ENCODE peak calls at places on chromosomes 13 and 19, in ten cellular contexts. M is colonic mucosa; J is GM12865; F is mesothelial cell of epicardium; C is CD4-positive, alpha-beta T cell; V is A549; O is AG09319; Z is heart left ventricle; W is omental fat pad; P is neural crest cell. S is an unnamed sample.

GRCh38 chr13:99871249-99871898 is 100.2 kb downstream of the ZIC5 start:
- DNase-seq in V (no peak), Z (no peak), F (no peak), C (no peak), P (no peak), J (no peak), M (no peak), O (no peak), W (no peak), S (no peak)

GRCh38 chr13:83881031-83881727 is 1.1 kb downstream of the SLITRK1 start:
- DNase-seq in V (no peak), W (no peak), O (no peak), M (no peak), P (no peak), Z (no peak), J (no peak), F (no peak), C (no peak), S (no peak)

GRCh38 chr19:15396436-15396835 is 16.8 kb upstream of the AKAP8 start:
- DNase-seq in Z (no peak), C (no peak), V (no peak), W (no peak), F (no peak), O (no peak), J (no peak), P (no peak), M (no peak), S (no peak)

GRCh38 chr19:48419158-48419920 is 25.9 kb downstream of the GRIN2D start:
- DNase-seq in V (no peak), F (no peak), P (peak; percentile 50), J (peak; percentile 84), Z (peak; percentile 51), C (peak; percentile 52), W (no peak), O (no peak), M (peak; percentile 61), S (no peak)

GRCh38 chr19:29831041-29831548 is 19.3 kb downstream of the CCNE1 start:
- DNase-seq in V (no peak), J (peak; percentile 71), P (no peak), M (no peak), O (no peak), F (no peak), C (peak; percentile 59), Z (no peak), W (no peak), S (no peak)

GRCh38 chr13:37303610-37304009 is 198.1 kb upstream of the CSNK1A1L start:
- DNase-seq in J (no peak), P (no peak), F (no peak), W (no peak), Z (no peak), V (no peak), M (no peak), C (no peak), O (no peak), S (no peak)

GRCh38 chr13:110014719-110015118 is 228.3 kb upstream of the IRS2 start:
- DNase-seq in P (no peak), W (no peak), V (no peak), Z (no peak), C (no peak), M (no peak), O (no peak), F (no peak), J (peak; percentile 30), S (no peak)

GRCh38 chr19:10936661-10937084 is 8.1 kb downstream of the TIMM29 start:
- DNase-seq in C (no peak), J (peak; percentile 79), P (peak; percentile 59), O (peak; percentile 56), W (no peak), V (peak; percentile 56), F (peak; percentile 54), M (peak; percentile 61), Z (no peak), S (peak; percentile 27)

GRCh38 chr13:78524936-78525335 is 78.4 kb downstream of the POU4F1 start:
- DNase-seq in P (no peak), F (no peak), C (no peak), J (no peak), V (no peak), O (no peak), M (no peak), Z (no peak), W (no peak), S (no peak)

DNA sequence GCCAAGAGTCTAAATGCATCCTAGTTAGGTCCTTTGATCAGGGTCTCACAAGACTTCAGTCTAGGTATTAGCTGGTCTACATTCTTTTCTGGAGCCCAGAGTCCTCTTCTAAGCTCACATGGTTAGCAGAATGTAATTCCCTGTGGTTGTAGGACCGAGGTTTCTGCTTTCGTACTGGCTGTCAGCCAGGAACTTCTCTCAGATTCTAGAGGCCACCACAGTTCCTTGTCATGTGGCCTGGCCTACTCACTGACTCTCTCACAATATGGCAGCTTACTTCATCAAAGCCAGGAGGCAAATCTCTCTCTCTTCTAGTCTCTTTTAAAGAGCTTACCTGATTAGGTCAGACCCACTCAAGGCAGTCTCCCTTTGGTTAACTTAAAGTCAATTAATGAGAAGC is 82.9 kb downstream of the POU4F1 start:
- DNase-seq in V (no peak), C (no peak), P (no peak), Z (no peak), W (no peak), O (no peak), M (no peak), J (peak; percentile 10), F (no peak), S (no peak)
- TF ChIP-seq CTCF in V (no peak), C (no peak), P (no peak), Z (no peak), W (no peak), O (no peak), M (no peak), J (no peak), F (no peak), S (no peak)

GRCh38 chr19:49916839-49917733 is 11.9 kb upstream of the ATF5 start:
- DNase-seq in O (no peak), C (no peak), F (no peak), J (no peak), W (no peak), P (no peak), V (no peak), Z (no peak), M (no peak), S (no peak)
- TF ChIP-seq CTCF in O (no peak), C (no peak), F (no peak), J (peak; percentile 26), W (no peak), P (peak; percentile 53), V (peak; percentile 23), Z (no peak), M (no peak), S (peak; percentile 40)

GRCh38 chr13:23372264-23372905 is 61.1 kb downstream of the SACS start:
- DNase-seq in O (no peak), P (no peak), J (peak; percentile 25), M (no peak), V (no peak), C (no peak), F (no peak), W (no peak), Z (no peak), S (no peak)

GRCh38 chr13:23377603-23378002 is 55.9 kb downstream of the SACS start:
- DNase-seq in Z (peak; percentile 25), O (no peak), C (no peak), V (no peak), M (no peak), J (no peak), W (no peak), F (no peak), P (no peak), S (no peak)

GRCh38 chr13:23380534-23380933 is 53.0 kb downstream of the SACS start:
- DNase-seq in M (no peak), F (no peak), C (no peak), W (no peak), V (no peak), J (no peak), P (no peak), Z (no peak), O (no peak), S (no peak)

GRCh38 chr13:23378009-23378632 is 55.4 kb downstream of the SACS start:
- DNase-seq in J (peak; percentile 79), M (peak; percentile 37), W (no peak), F (no peak), C (peak; percentile 16), P (no peak), V (peak; percentile 38), Z (no peak), O (peak; percentile 93), S (no peak)

DNA sequence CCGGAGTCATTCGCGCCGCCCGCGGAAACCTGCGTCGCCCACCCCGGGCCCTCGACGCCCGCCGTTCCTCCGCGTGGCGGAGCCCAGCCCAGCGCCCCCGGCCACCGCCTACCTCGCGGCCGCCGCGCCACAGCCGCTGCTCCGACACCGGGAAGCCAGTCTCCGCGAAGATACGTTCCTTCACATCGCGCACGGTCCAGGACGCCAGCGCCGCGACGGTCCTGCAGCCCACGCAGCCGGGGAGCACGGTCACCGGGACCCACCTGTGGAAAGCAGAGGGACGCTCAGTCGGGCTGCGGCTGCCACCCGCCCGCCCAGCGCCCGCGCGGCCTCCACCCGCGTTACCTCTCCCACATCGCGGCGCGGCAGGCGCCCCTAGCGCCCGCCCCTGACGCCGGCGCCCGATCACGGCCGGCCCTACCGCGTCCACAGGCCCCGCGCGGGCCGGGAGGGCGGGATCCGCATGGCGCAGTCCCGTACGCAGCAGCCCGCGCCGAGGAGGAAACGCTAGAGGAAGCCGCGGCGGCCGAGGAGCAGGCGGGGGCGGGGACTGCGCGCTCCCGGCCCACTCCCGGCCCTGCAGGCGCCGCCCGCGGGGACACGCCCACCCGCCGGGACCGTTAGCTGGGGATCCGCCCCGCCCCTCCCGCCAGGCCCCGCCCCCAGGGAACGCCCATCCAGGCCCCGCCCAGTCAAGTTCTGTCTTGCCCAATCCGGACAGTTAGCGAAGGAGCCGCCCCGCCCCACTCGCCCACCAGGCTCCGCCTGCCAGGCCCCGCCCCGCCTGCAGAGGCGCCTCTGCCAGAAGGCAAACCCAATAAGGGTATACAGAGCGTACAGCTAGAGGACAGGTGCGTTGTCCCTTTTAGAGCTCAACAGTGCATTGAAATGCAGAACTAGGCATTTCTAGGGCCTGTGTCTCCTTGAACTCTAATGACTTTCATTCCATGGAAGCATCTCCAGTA is 58.2 kb downstream of the SACS start:
- DNase-seq in P (peak; percentile 92), M (peak; percentile 96), Z (peak; percentile 98), C (peak; percentile 98), J (peak; percentile 98), F (peak; percentile 91), V (peak; percentile 67), W (peak; percentile 93), O (peak; percentile 90), S (peak; percentile 89)
- TF ChIP-seq CTCF in P (peak; percentile 44), M (no peak), Z (peak; percentile 24), C (peak; percentile 8), J (peak; percentile 21), F (peak; percentile 26), V (no peak), W (no peak), O (no peak), S (peak; percentile 52)

GRCh38 chr19:35928507-35928906 is 7.7 kb upstream of the LRFN3 start:
- DNase-seq in V (no peak), Z (no peak), F (no peak), W (no peak), C (no peak), O (no peak), J (no peak), M (no peak), P (no peak), S (no peak)

GRCh38 chr19:35931161-35931873 is 4.9 kb upstream of the LRFN3 start:
- DNase-seq in W (peak; percentile 94), P (peak; percentile 96), V (peak; percentile 100), O (peak; percentile 99), F (peak; percentile 98), C (peak; percentile 98), Z (peak; percentile 100), M (peak; percentile 99), J (peak; percentile 100), S (peak; percentile 98)

GRCh38 chr19:35935911-35936737 is at the start of gene LRFN3:
- DNase-seq in J (peak; percentile 73), P (peak; percentile 66), M (peak; percentile 83), C (peak; percentile 50), V (peak; percentile 94), W (peak; percentile 44), O (peak; percentile 14), F (peak; percentile 71), Z (peak; percentile 85), S (peak; percentile 47)

GRCh38 chr19:35932291-35932936 is 3.8 kb upstream of the LRFN3 start:
- DNase-seq in J (no peak), M (no peak), C (no peak), V (no peak), O (no peak), W (no peak), Z (peak; percentile 14), P (no peak), F (no peak), S (no peak)

GRCh38 chr19:35931874-35932202 is 4.3 kb upstream of the LRFN3 start:
- DNase-seq in Z (no peak), P (no peak), J (no peak), V (no peak), W (no peak), O (no peak), F (no peak), C (no peak), M (no peak), S (no peak)
- TF ChIP-seq CTCF in Z (no peak), P (peak; percentile 8), J (no peak), V (peak; percentile 43), W (no peak), O (no peak), F (no peak), C (no peak), M (no peak), S (no peak)